ENCODE peak calls at places on chromosomes 16 and 17, in eight cellular contexts. R is PC-9, U is endothelial cell, E is cardiac fibroblast, C is esophagus muscularis mucosa, M is GM06990, V is thoracic aorta, N is BJ. W is an unnamed sample.

GRCh38 chr16:12186774-12187335 is 210.3 kb downstream of the SNX29 start:
- DNase-seq in R (peak), U (no peak), E (no peak), C (no peak), M (no peak), V (no peak), N (no peak), W (no peak)

GRCh38 chr16:67015317-67015731 is 13.6 kb upstream of the CBFB start:
- DNase-seq in R (no peak), U (no peak), E (no peak), C (no peak), M (no peak), V (no peak), N (no peak), W (no peak)

GRCh38 chr17:17663160-17664072 is 17.8 kb upstream of the RAI1 start:
- DNase-seq in R (no peak), U (peak), E (peak), C (no peak), M (peak), V (peak), N (peak), W (no peak)

GRCh38 chr17:44005865-44006580 is 1.6 kb downstream of the NAGS start:
- DNase-seq in R (no peak), U (peak), E (no peak), C (no peak), M (peak), V (no peak), N (no peak), W (no peak)

GRCh38 chr16:67169642-67170167 is 633 bp upstream of the NOL3 start:
- DNase-seq in R (no peak), U (peak), E (peak), C (no peak), M (no peak), V (no peak), N (no peak), W (no peak)

GRCh38 chr17:75238684-75239191 is 22.7 kb downstream of the GGA3 start:
- DNase-seq in R (peak), U (peak), E (peak), C (no peak), M (peak), V (no peak), N (no peak), W (no peak)

GRCh38 chr16:73565263-73565662 is 517.3 kb upstream of the ZFHX3 start:
- DNase-seq in R (no peak), U (no peak), E (no peak), C (no peak), M (no peak), V (no peak), N (no peak), W (no peak)

GRCh38 chr17:28551421-28552186 is 820 bp downstream of the UNC119 start:
- DNase-seq in R (no peak), U (no peak), E (no peak), C (no peak), M (no peak), V (no peak), N (no peak), W (no peak)

GRCh38 chr17:36657763-36658490 is 56.5 kb downstream of the MRM1 start:
- DNase-seq in R (no peak), U (peak), E (no peak), C (no peak), M (no peak), V (no peak), N (no peak), W (no peak)

GRCh38 chr17:43578699-43579569 is 32.8 kb upstream of the ETV4 start:
- DNase-seq in R (peak), U (peak), E (peak), C (no peak), M (peak), V (no peak), N (no peak), W (no peak)

GRCh38 chr17:75980188-75981018 is 1.4 kb downstream of the TEN1 start:
- DNase-seq in R (no peak), U (no peak), E (peak), C (no peak), M (no peak), V (no peak), N (no peak), W (no peak)

GRCh38 chr17:81519284-81520020 is 6.9 kb upstream of the ACTG1 start:
- DNase-seq in R (peak), U (no peak), E (no peak), C (no peak), M (peak), V (no peak), N (no peak), W (no peak)

GRCh38 chr16:80703391-80704071 is 100.9 kb downstream of the CDYL2 start:
- DNase-seq in R (no peak), U (no peak), E (no peak), C (peak), M (no peak), V (no peak), N (no peak), W (no peak)

GRCh38 chr17:35795007-35795870 is at the start of gene MMP28:
- DNase-seq in R (no peak), U (no peak), E (peak), C (peak), M (no peak), V (no peak), N (no peak), W (peak)

GRCh38 chr17:17061516-17061915 is 19.3 kb downstream of the MPRIP start:
- DNase-seq in R (no peak), U (no peak), E (no peak), C (no peak), M (no peak), V (no peak), N (no peak), W (no peak)

GRCh38 chr17:33205552-33205951 is 87.5 kb downstream of the ASIC2 start:
- DNase-seq in R (no peak), U (no peak), E (no peak), C (no peak), M (no peak), V (no peak), N (no peak), W (no peak)

GRCh38 chr17:33204701-33205100 is 88.4 kb downstream of the ASIC2 start:
- DNase-seq in R (no peak), U (no peak), E (no peak), C (no peak), M (no peak), V (no peak), N (no peak), W (no peak)

GRCh38 chr17:33207231-33207630 is 85.9 kb downstream of the ASIC2 start:
- DNase-seq in R (no peak), U (no peak), E (no peak), C (no peak), M (no peak), V (no peak), N (no peak), W (no peak)

GRCh38 chr17:33210240-33210639 is 82.9 kb downstream of the ASIC2 start:
- DNase-seq in R (no peak), U (no peak), E (no peak), C (no peak), M (no peak), V (no peak), N (no peak), W (no peak)

DNA sequence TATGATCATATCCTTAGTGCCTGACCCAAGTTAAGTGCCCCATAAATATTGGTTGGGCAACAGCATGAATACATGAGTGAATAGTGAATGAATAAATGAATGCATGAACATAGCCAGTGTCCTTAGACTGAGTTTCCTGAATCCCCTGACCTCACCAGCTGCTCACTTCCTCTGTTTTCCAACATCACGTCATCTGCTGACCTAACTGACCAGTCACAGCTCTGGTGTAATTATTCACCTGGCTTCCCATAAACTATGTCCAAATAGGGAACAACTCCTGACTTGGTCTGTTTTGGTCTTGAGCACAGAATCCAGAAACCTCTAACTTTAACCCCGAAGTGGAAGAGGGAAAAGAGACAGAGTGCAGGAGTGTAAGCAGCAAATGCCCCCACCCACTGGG is 83.4 kb downstream of the ASIC2 start:
- DNase-seq in R (no peak), U (no peak), E (no peak), C (no peak), M (no peak), V (no peak), N (no peak), W (peak)
- TF ChIP-seq CTCF in R (no peak), U (no peak), E (no peak), C (no peak), M (no peak), V (no peak), N (no peak), W (no peak)

DNA sequence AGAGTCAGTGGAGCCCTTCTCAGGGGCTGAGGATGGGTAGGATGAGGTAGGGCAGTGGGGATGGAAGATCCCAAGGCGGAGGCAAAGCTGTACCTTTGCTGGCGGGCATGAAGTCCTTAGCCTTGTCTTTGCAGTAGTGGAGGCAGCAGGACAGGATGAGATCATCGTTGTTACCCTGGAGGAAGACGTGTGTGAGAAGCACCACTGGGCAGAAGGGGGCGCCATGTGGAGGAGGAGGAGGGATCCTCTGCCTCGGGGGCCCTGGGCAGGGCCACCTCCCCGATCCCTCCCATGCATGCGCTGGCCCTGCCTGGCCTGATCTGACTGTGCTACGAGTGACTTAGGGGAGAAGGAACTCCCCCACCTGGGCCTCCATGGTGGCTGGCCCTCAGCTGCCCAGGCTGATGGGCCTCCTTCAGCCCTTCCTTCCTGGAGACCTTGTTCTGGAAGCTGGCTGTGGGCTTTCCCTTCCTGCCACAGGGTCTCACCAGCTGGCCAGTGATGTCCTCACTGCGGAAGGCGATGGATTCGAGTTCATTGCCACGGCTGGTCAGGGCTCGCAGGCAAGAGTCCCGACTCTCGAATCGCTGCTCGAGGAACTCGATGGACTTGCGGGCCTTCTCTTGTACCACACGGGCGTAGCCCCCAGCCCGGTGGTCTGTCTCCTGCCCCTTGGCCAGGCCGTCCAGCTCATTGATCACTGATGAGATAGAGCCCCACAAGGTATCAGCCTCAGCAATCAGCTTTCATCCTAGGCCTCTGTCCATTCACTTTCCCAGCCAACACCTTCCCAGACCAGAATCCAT is 10.3 kb downstream of the HIC1 start:
- DNase-seq in R (no peak), U (peak), E (peak), C (no peak), M (no peak), V (no peak), N (no peak), W (no peak)
- TF ChIP-seq CTCF in R (peak), U (peak), E (peak), C (no peak), M (peak), V (no peak), N (peak), W (no peak)

GRCh38 chr16:81842564-81843242 is 63.6 kb downstream of the PLCG2 start:
- DNase-seq in R (no peak), U (no peak), E (no peak), C (no peak), M (no peak), V (no peak), N (no peak), W (no peak)
- TF ChIP-seq CTCF in R (no peak), U (peak), E (no peak), C (no peak), M (no peak), V (no peak), N (no peak), W (no peak)

GRCh38 chr16:28937222-28937876 is 5.6 kb downstream of the CD19 start:
- DNase-seq in R (no peak), U (no peak), E (no peak), C (no peak), M (no peak), V (no peak), N (no peak), W (no peak)
- TF ChIP-seq CTCF in R (no peak), U (no peak), E (no peak), C (no peak), M (no peak), V (no peak), N (no peak), W (no peak)

GRCh38 chr16:7772722-7773121 is 440.1 kb downstream of the RBFOX1 start:
- DNase-seq in R (no peak), U (no peak), E (no peak), C (no peak), M (no peak), V (no peak), N (no peak), W (no peak)

GRCh38 chr16:7775072-7775488 is 442.4 kb downstream of the RBFOX1 start:
- DNase-seq in R (no peak), U (no peak), E (no peak), C (no peak), M (no peak), V (no peak), N (no peak), W (no peak)
- TF ChIP-seq CTCF in R (no peak), U (no peak), E (no peak), C (no peak), M (no peak), V (no peak), N (no peak), W (no peak)

GRCh38 chr17:15250459-15250858 is 14.7 kb downstream of the PMP22 start:
- DNase-seq in R (no peak), U (no peak), E (no peak), C (peak), M (no peak), V (no peak), N (no peak), W (peak)
- TF ChIP-seq CTCF in R (no peak), U (no peak), E (no peak), C (no peak), M (no peak), V (no peak), N (no peak), W (no peak)

GRCh38 chr16:48862087-48862532 is 252.1 kb upstream of the N4BP1 start:
- DNase-seq in R (no peak), U (no peak), E (no peak), C (no peak), M (no peak), V (no peak), N (peak), W (no peak)

GRCh38 chr16:48860341-48860740 is 250.4 kb upstream of the N4BP1 start:
- DNase-seq in R (no peak), U (no peak), E (no peak), C (no peak), M (no peak), V (no peak), N (no peak), W (no peak)

GRCh38 chr16:48865511-48865910 is 255.5 kb upstream of the N4BP1 start:
- DNase-seq in R (no peak), U (no peak), E (no peak), C (no peak), M (no peak), V (no peak), N (no peak), W (no peak)

DNA sequence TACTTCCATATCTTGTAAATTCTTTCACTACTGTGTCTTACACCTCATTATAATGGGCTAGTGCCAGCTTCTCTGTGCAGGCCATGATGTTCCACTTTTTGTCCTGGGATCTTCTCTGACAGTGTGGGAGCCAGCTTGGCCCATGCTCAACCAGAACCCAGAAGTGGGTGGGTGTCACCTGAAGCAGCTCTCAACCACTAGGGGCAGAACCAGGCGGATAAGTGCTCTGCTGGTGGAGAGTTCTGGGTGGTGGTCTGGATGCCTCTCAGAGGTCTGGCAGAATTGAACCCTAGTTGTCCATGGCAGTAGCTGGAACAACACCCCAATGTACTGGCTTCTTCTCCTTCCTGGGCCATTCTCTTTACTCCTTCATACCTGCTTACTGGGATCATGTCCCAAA is 254.1 kb upstream of the N4BP1 start:
- DNase-seq in R (no peak), U (no peak), E (no peak), C (no peak), M (no peak), V (no peak), N (no peak), W (no peak)
- TF ChIP-seq CTCF in R (no peak), U (peak), E (no peak), C (no peak), M (peak), V (no peak), N (no peak), W (no peak)

GRCh38 chr17:82836823-82837357 is 2.9 kb downstream of the ZNF750 start:
- DNase-seq in R (no peak), U (no peak), E (no peak), C (no peak), M (no peak), V (no peak), N (no peak), W (no peak)
- TF ChIP-seq CTCF in R (no peak), U (no peak), E (no peak), C (no peak), M (no peak), V (no peak), N (peak), W (no peak)